ENCODE peak calls at places on chromosomes 7 and 10, in ten cellular contexts. K, A, Y, C, I, X, N, F, U and G are unnamed samples. For H3K4me1, the result is how much of the 10 kb centered on the place peaks cover.

GRCh38 chr10:31623466-31623865 is 304.4 kb downstream of the ZEB1 start:
- DNase-seq in A (no peak), C (no peak), U (no peak), K (no peak), N (no peak), Y (no peak), I (no peak), X (no peak), F (no peak), G (no peak)

GRCh38 chr7:129864042-129864441 is 88.7 kb downstream of the UBE2H start:
- DNase-seq in A (no peak), Y (peak), N (peak), K (no peak), F (no peak), U (no peak), X (no peak), C (peak), I (no peak), G (no peak)

GRCh38 chr7:50970092-50970491 is 187.4 kb upstream of the GRB10 start:
- DNase-seq in F (no peak), X (no peak), K (peak), A (no peak), Y (no peak), U (no peak), N (no peak), C (no peak), I (no peak), G (peak)

GRCh38 chr7:711967-712600 is 14.4 kb upstream of the DNAAF5 start:
- DNase-seq in N (no peak), C (no peak), Y (peak), A (no peak), F (no peak), U (no peak), X (no peak), I (no peak), K (peak), G (no peak)

GRCh38 chr10:92880233-92880861 is 32.0 kb downstream of the EXOC6 start:
- DNase-seq in X (no peak), F (no peak), N (peak), K (no peak), U (no peak), Y (no peak), A (no peak), C (peak), I (peak), G (no peak)

GRCh38 chr10:96656839-96657238 is 63.5 kb downstream of the PIK3AP1 start:
- DNase-seq in I (no peak), F (no peak), C (no peak), K (no peak), N (no peak), Y (no peak), U (no peak), X (no peak), A (no peak), G (no peak)

GRCh38 chr10:48672596-48673255 is 11.9 kb upstream of the WDFY4 start:
- DNase-seq in U (no peak), X (no peak), C (no peak), A (peak), N (no peak), I (no peak), Y (no peak), F (no peak), K (no peak), G (peak)

GRCh38 chr10:24720096-24720495 is 3.6 kb downstream of the ARHGAP21 start:
- DNase-seq in K (no peak), F (no peak), X (no peak), I (no peak), U (no peak), N (no peak), Y (no peak), A (no peak), C (no peak), G (peak)

GRCh38 chr10:104322416-104322782 is 15.9 kb downstream of the ITPRIP start:
- DNase-seq in F (no peak), I (no peak), K (no peak), N (no peak), A (no peak), X (no peak), U (peak), C (peak), Y (no peak), G (no peak)

GRCh38 chr10:79034271-79034876 is 34.4 kb upstream of the ZMIZ1 start:
- DNase-seq in I (no peak), U (no peak), F (no peak), Y (no peak), C (no peak), K (no peak), X (no peak), A (peak), N (no peak), G (no peak)

GRCh38 chr10:110457851-110458582 is 39.7 kb upstream of the DUSP5 start:
- DNase-seq in F (no peak), C (no peak), K (no peak), I (no peak), Y (no peak), N (no peak), U (no peak), A (no peak), X (no peak), G (no peak)

GRCh38 chr7:87316097-87316700 is 29.3 kb upstream of the CROT start:
- DNase-seq in F (no peak), C (no peak), A (no peak), N (no peak), X (no peak), I (no peak), Y (no peak), K (no peak), U (no peak), G (no peak)

GRCh38 chr7:87316846-87317545 is 28.5 kb upstream of the CROT start:
- DNase-seq in K (no peak), Y (peak), U (no peak), C (peak), A (no peak), I (peak), F (no peak), X (no peak), N (peak), G (no peak)

GRCh38 chr7:87317691-87318245 is 27.7 kb upstream of the CROT start:
- DNase-seq in Y (no peak), F (no peak), N (no peak), I (no peak), U (no peak), C (peak), K (no peak), X (no peak), A (no peak), G (no peak)

GRCh38 chr7:87318741-87319140 is 26.7 kb upstream of the CROT start:
- DNase-seq in A (no peak), K (no peak), I (no peak), C (no peak), Y (no peak), N (no peak), F (no peak), X (no peak), U (no peak), G (no peak)
- TF ChIP-seq CTCF in A (no peak), K (no peak), I (peak), C (no peak), Y (no peak), N (no peak), F (no peak), X (no peak), U (no peak), G (no peak)

DNA sequence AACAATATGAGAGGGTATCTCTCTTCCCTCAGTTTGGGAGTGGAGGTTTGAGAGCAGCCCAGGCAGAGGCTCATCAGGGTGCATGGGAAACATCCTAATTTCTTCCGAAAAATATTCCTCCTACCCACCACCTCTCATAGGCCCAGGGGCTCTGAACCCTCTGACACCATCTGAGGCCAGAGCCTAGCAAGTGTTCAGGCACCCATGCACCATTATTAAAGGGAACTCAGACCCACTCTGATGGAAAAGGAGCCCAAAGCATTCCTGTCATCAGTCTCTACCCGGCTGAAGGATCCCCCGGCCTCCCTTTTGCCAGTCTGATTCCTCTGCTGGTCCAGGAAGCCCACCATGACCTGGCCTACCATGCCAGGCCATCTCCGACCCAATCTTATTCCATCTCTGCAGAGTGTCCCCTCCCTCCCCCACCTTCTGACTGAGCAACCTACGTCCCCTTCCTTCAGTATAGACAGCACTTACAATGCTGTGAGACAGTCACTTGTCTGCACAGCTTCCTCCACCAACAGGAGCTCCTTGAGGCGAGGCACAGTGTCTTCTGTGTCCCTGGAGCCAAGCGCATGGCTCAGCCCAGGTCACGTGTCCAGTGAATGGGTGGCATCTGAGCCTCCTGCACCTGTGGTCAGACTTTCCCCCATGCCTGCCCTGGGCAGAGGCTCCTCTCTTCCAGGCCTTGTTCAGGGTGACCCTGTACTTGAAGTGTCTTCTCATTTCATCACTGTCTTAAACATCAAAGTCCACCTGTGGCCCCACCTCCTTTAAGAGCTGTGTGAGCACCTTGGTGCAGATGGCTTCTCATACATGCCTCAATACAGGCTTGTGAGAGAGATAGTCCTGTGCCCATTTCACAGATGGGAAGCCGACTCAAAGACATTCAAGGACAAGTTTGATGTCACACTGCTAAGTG is 905 bp upstream of the GPR15LG start:
- DNase-seq in X (no peak), F (no peak), Y (no peak), A (no peak), C (no peak), K (no peak), N (no peak), I (no peak), U (no peak), G (peak)
- TF ChIP-seq POLR2A in X (no peak), F (no peak), Y (no peak), A (no peak), C (no peak), K (no peak), N (no peak), I (no peak), U (no peak), G (no peak)

GRCh38 chr10:119285495-119286267 is 78.3 kb downstream of the GRK5 start:
- DNase-seq in I (no peak), Y (no peak), F (no peak), X (no peak), K (no peak), N (no peak), U (no peak), A (no peak), C (no peak), G (no peak)
- H3K4me1 ChIP-seq in I (under half), Y (under half), F (half or more), X (under half), K (half or more), N (half or more), U (under half), A (half or more), C (under half), G (half or more)

GRCh38 chr7:112781110-112781509 is 9.1 kb downstream of the TMEM168 start:
- DNase-seq in I (no peak), F (no peak), K (no peak), A (no peak), X (no peak), Y (no peak), U (no peak), C (no peak), N (no peak), G (no peak)
- TF ChIP-seq CTCF in I (no peak), F (no peak), K (no peak), A (no peak), X (no peak), Y (no peak), U (no peak), C (no peak), N (no peak), G (no peak)

GRCh38 chr7:44573464-44574285 is at the start of gene DDX56:
- DNase-seq in F (peak), I (peak), K (peak), A (peak), Y (peak), X (peak), C (peak), U (peak), N (peak), G (peak)
- TF ChIP-seq POLR2A in F (peak), I (peak), K (no peak), A (peak), Y (peak), X (peak), C (peak), U (peak), N (peak), G (peak)

GRCh38 chr10:17216901-17217395 is 11.1 kb upstream of the VIM start:
- DNase-seq in F (no peak), X (no peak), I (no peak), A (no peak), K (no peak), Y (no peak), C (no peak), N (no peak), U (no peak), G (no peak)
- H3K4me1 ChIP-seq in F (under half), X (under half), I (half or more), A (under half), K (under half), Y (under half), C (under half), N (under half), U (under half), G (under half)